ENCODE peak calls at places on chromosomes 4 and X, in seven cellular contexts. One of them, this sample, is unnamed.

GRCh38 chr4:47038263-47038662 is 6.9 kb downstream of the GABRB1 start:
- DNase-seq in activated T-cell treated with anti-CD3 and anti-CD28 coated beads for 1 hour: no peak
- DNase-seq in GM12891: no peak
- DNase-seq in HT1080: no peak
- DNase-seq in activated T-helper 1 cell treated with anti-CD3 and anti-CD28 coated beads, Interleukin-2, amount 50 U/mL, for 16 hours: no peak
- DNase-seq in stimulated activated naive CD4-positive, alpha-beta T cell treated with Interleukin-2 at 50 U/mL for 16 hours: no peak
- DNase-seq in fibroblast of lung: no peak
- DNase-seq in this sample: no peak

GRCh38 chr4:181258569-181258968 is 984.6 kb upstream of the TENM3 start:
- DNase-seq in activated T-cell treated with anti-CD3 and anti-CD28 coated beads for 1 hour: no peak
- DNase-seq in GM12891: no peak
- DNase-seq in HT1080: no peak
- DNase-seq in activated T-helper 1 cell treated with anti-CD3 and anti-CD28 coated beads, Interleukin-2, amount 50 U/mL, for 16 hours: no peak
- DNase-seq in stimulated activated naive CD4-positive, alpha-beta T cell treated with Interleukin-2 at 50 U/mL for 16 hours: no peak
- DNase-seq in fibroblast of lung: no peak
- DNase-seq in this sample: no peak

GRCh38 chr4:176259330-176260090 is 9.5 kb downstream of the ASB5 start:
- DNase-seq in activated T-cell treated with anti-CD3 and anti-CD28 coated beads for 1 hour: no peak
- DNase-seq in GM12891: no peak
- DNase-seq in HT1080: peak
- DNase-seq in activated T-helper 1 cell treated with anti-CD3 and anti-CD28 coated beads, Interleukin-2, amount 50 U/mL, for 16 hours: no peak
- DNase-seq in stimulated activated naive CD4-positive, alpha-beta T cell treated with Interleukin-2 at 50 U/mL for 16 hours: no peak
- DNase-seq in fibroblast of lung: peak
- DNase-seq in this sample: peak

GRCh38 chrX:72466493-72466892 is 106.2 kb downstream of the HDAC8 start:
- DNase-seq in activated T-cell treated with anti-CD3 and anti-CD28 coated beads for 1 hour: no peak
- DNase-seq in GM12891: no peak
- DNase-seq in HT1080: no peak
- DNase-seq in activated T-helper 1 cell treated with anti-CD3 and anti-CD28 coated beads, Interleukin-2, amount 50 U/mL, for 16 hours: no peak
- DNase-seq in stimulated activated naive CD4-positive, alpha-beta T cell treated with Interleukin-2 at 50 U/mL for 16 hours: no peak
- DNase-seq in fibroblast of lung: no peak
- DNase-seq in this sample: no peak

GRCh38 chrX:69085826-69086225 is 79.4 kb downstream of the PJA1 start:
- DNase-seq in activated T-cell treated with anti-CD3 and anti-CD28 coated beads for 1 hour: no peak
- DNase-seq in GM12891: no peak
- DNase-seq in HT1080: no peak
- DNase-seq in activated T-helper 1 cell treated with anti-CD3 and anti-CD28 coated beads, Interleukin-2, amount 50 U/mL, for 16 hours: no peak
- DNase-seq in stimulated activated naive CD4-positive, alpha-beta T cell treated with Interleukin-2 at 50 U/mL for 16 hours: no peak
- DNase-seq in fibroblast of lung: no peak
- DNase-seq in this sample: no peak

GRCh38 chr4:986428-986948 is 356 bp upstream of the IDUA start:
- DNase-seq in activated T-cell treated with anti-CD3 and anti-CD28 coated beads for 1 hour: no peak
- DNase-seq in GM12891: no peak
- DNase-seq in HT1080: no peak
- DNase-seq in activated T-helper 1 cell treated with anti-CD3 and anti-CD28 coated beads, Interleukin-2, amount 50 U/mL, for 16 hours: no peak
- DNase-seq in stimulated activated naive CD4-positive, alpha-beta T cell treated with Interleukin-2 at 50 U/mL for 16 hours: no peak
- DNase-seq in fibroblast of lung: no peak
- DNase-seq in this sample: no peak

GRCh38 chrX:83508526-83509245 is 596 bp downstream of the POU3F4 start:
- DNase-seq in activated T-cell treated with anti-CD3 and anti-CD28 coated beads for 1 hour: no peak
- DNase-seq in GM12891: no peak
- DNase-seq in HT1080: no peak
- DNase-seq in activated T-helper 1 cell treated with anti-CD3 and anti-CD28 coated beads, Interleukin-2, amount 50 U/mL, for 16 hours: no peak
- DNase-seq in stimulated activated naive CD4-positive, alpha-beta T cell treated with Interleukin-2 at 50 U/mL for 16 hours: no peak
- DNase-seq in fibroblast of lung: peak
- DNase-seq in this sample: no peak

GRCh38 chr4:7694256-7694775 is 245.3 kb downstream of the AFAP1 start:
- DNase-seq in activated T-cell treated with anti-CD3 and anti-CD28 coated beads for 1 hour: no peak
- DNase-seq in GM12891: no peak
- DNase-seq in HT1080: no peak
- DNase-seq in activated T-helper 1 cell treated with anti-CD3 and anti-CD28 coated beads, Interleukin-2, amount 50 U/mL, for 16 hours: no peak
- DNase-seq in stimulated activated naive CD4-positive, alpha-beta T cell treated with Interleukin-2 at 50 U/mL for 16 hours: no peak
- DNase-seq in fibroblast of lung: no peak
- DNase-seq in this sample: no peak

GRCh38 chr4:72326692-72327632 is 242.1 kb downstream of the ADAMTS3 start:
- DNase-seq in activated T-cell treated with anti-CD3 and anti-CD28 coated beads for 1 hour: no peak
- DNase-seq in GM12891: no peak
- DNase-seq in HT1080: peak
- DNase-seq in activated T-helper 1 cell treated with anti-CD3 and anti-CD28 coated beads, Interleukin-2, amount 50 U/mL, for 16 hours: no peak
- DNase-seq in stimulated activated naive CD4-positive, alpha-beta T cell treated with Interleukin-2 at 50 U/mL for 16 hours: no peak
- DNase-seq in fibroblast of lung: peak
- DNase-seq in this sample: peak

GRCh38 chr4:173919861-173920260 is 363.6 kb downstream of the FBXO8 start:
- DNase-seq in activated T-cell treated with anti-CD3 and anti-CD28 coated beads for 1 hour: no peak
- DNase-seq in GM12891: no peak
- DNase-seq in HT1080: no peak
- DNase-seq in activated T-helper 1 cell treated with anti-CD3 and anti-CD28 coated beads, Interleukin-2, amount 50 U/mL, for 16 hours: no peak
- DNase-seq in stimulated activated naive CD4-positive, alpha-beta T cell treated with Interleukin-2 at 50 U/mL for 16 hours: no peak
- DNase-seq in fibroblast of lung: no peak
- DNase-seq in this sample: no peak

GRCh38 chrX:48579259-48579658 is 5.0 kb downstream of the RBM3 start:
- DNase-seq in activated T-cell treated with anti-CD3 and anti-CD28 coated beads for 1 hour: no peak
- DNase-seq in GM12891: no peak
- DNase-seq in HT1080: no peak
- DNase-seq in activated T-helper 1 cell treated with anti-CD3 and anti-CD28 coated beads, Interleukin-2, amount 50 U/mL, for 16 hours: no peak
- DNase-seq in stimulated activated naive CD4-positive, alpha-beta T cell treated with Interleukin-2 at 50 U/mL for 16 hours: no peak
- DNase-seq in fibroblast of lung: no peak
- DNase-seq in this sample: no peak

GRCh38 chr4:150997141-150997540 is 17.9 kb downstream of the LRBA start:
- DNase-seq in activated T-cell treated with anti-CD3 and anti-CD28 coated beads for 1 hour: no peak
- DNase-seq in GM12891: no peak
- DNase-seq in HT1080: no peak
- DNase-seq in activated T-helper 1 cell treated with anti-CD3 and anti-CD28 coated beads, Interleukin-2, amount 50 U/mL, for 16 hours: no peak
- DNase-seq in stimulated activated naive CD4-positive, alpha-beta T cell treated with Interleukin-2 at 50 U/mL for 16 hours: no peak
- DNase-seq in fibroblast of lung: no peak
- DNase-seq in this sample: no peak

GRCh38 chrX:54182194-54182863 is 725 bp downstream of the FAM120C start:
- DNase-seq in activated T-cell treated with anti-CD3 and anti-CD28 coated beads for 1 hour: peak
- DNase-seq in GM12891: peak
- DNase-seq in HT1080: peak
- DNase-seq in activated T-helper 1 cell treated with anti-CD3 and anti-CD28 coated beads, Interleukin-2, amount 50 U/mL, for 16 hours: peak
- DNase-seq in stimulated activated naive CD4-positive, alpha-beta T cell treated with Interleukin-2 at 50 U/mL for 16 hours: peak
- DNase-seq in fibroblast of lung: peak
- DNase-seq in this sample: peak

GRCh38 chr4:121072836-121073362 is 564 bp upstream of the NDNF start:
- DNase-seq in activated T-cell treated with anti-CD3 and anti-CD28 coated beads for 1 hour: no peak
- DNase-seq in GM12891: no peak
- DNase-seq in HT1080: no peak
- DNase-seq in activated T-helper 1 cell treated with anti-CD3 and anti-CD28 coated beads, Interleukin-2, amount 50 U/mL, for 16 hours: no peak
- DNase-seq in stimulated activated naive CD4-positive, alpha-beta T cell treated with Interleukin-2 at 50 U/mL for 16 hours: no peak
- DNase-seq in fibroblast of lung: no peak
- DNase-seq in this sample: peak

GRCh38 chrX:31800219-31800618 is 728.4 kb upstream of the FTHL17 start:
- DNase-seq in activated T-cell treated with anti-CD3 and anti-CD28 coated beads for 1 hour: no peak
- DNase-seq in GM12891: no peak
- DNase-seq in HT1080: no peak
- DNase-seq in activated T-helper 1 cell treated with anti-CD3 and anti-CD28 coated beads, Interleukin-2, amount 50 U/mL, for 16 hours: no peak
- DNase-seq in stimulated activated naive CD4-positive, alpha-beta T cell treated with Interleukin-2 at 50 U/mL for 16 hours: no peak
- DNase-seq in fibroblast of lung: no peak
- DNase-seq in this sample: no peak

GRCh38 chr4:55906323-55906722 is 42.4 kb upstream of the CEP135 start:
- DNase-seq in activated T-cell treated with anti-CD3 and anti-CD28 coated beads for 1 hour: no peak
- DNase-seq in GM12891: no peak
- DNase-seq in HT1080: no peak
- DNase-seq in activated T-helper 1 cell treated with anti-CD3 and anti-CD28 coated beads, Interleukin-2, amount 50 U/mL, for 16 hours: no peak
- DNase-seq in stimulated activated naive CD4-positive, alpha-beta T cell treated with Interleukin-2 at 50 U/mL for 16 hours: no peak
- DNase-seq in fibroblast of lung: no peak
- DNase-seq in this sample: no peak

GRCh38 chr4:48858130-48858529 is 27.2 kb downstream of the OCIAD1 start:
- DNase-seq in activated T-cell treated with anti-CD3 and anti-CD28 coated beads for 1 hour: no peak
- DNase-seq in GM12891: no peak
- DNase-seq in HT1080: no peak
- DNase-seq in activated T-helper 1 cell treated with anti-CD3 and anti-CD28 coated beads, Interleukin-2, amount 50 U/mL, for 16 hours: no peak
- DNase-seq in stimulated activated naive CD4-positive, alpha-beta T cell treated with Interleukin-2 at 50 U/mL for 16 hours: no peak
- DNase-seq in fibroblast of lung: peak
- DNase-seq in this sample: no peak

GRCh38 chrX:80667967-80668366 is 141.7 kb downstream of the BRWD3 start:
- DNase-seq in activated T-cell treated with anti-CD3 and anti-CD28 coated beads for 1 hour: no peak
- DNase-seq in GM12891: no peak
- DNase-seq in HT1080: no peak
- DNase-seq in activated T-helper 1 cell treated with anti-CD3 and anti-CD28 coated beads, Interleukin-2, amount 50 U/mL, for 16 hours: no peak
- DNase-seq in stimulated activated naive CD4-positive, alpha-beta T cell treated with Interleukin-2 at 50 U/mL for 16 hours: peak
- DNase-seq in fibroblast of lung: no peak
- DNase-seq in this sample: no peak

GRCh38 chrX:112081781-112082482 is 644 bp downstream of the TRPC5 start:
- DNase-seq in activated T-cell treated with anti-CD3 and anti-CD28 coated beads for 1 hour: no peak
- DNase-seq in GM12891: no peak
- DNase-seq in HT1080: no peak
- DNase-seq in activated T-helper 1 cell treated with anti-CD3 and anti-CD28 coated beads, Interleukin-2, amount 50 U/mL, for 16 hours: no peak
- DNase-seq in stimulated activated naive CD4-positive, alpha-beta T cell treated with Interleukin-2 at 50 U/mL for 16 hours: no peak
- DNase-seq in fibroblast of lung: no peak
- DNase-seq in this sample: no peak

GRCh38 chrX:20218809-20219505 is 47.8 kb downstream of the RPS6KA3 start:
- DNase-seq in activated T-cell treated with anti-CD3 and anti-CD28 coated beads for 1 hour: no peak
- DNase-seq in GM12891: no peak
- DNase-seq in HT1080: no peak
- DNase-seq in activated T-helper 1 cell treated with anti-CD3 and anti-CD28 coated beads, Interleukin-2, amount 50 U/mL, for 16 hours: no peak
- DNase-seq in stimulated activated naive CD4-positive, alpha-beta T cell treated with Interleukin-2 at 50 U/mL for 16 hours: no peak
- DNase-seq in fibroblast of lung: no peak
- DNase-seq in this sample: no peak

GRCh38 chr4:81607947-81608346 is 136.2 kb upstream of the RASGEF1B start:
- DNase-seq in activated T-cell treated with anti-CD3 and anti-CD28 coated beads for 1 hour: no peak
- DNase-seq in GM12891: no peak
- DNase-seq in HT1080: peak
- DNase-seq in activated T-helper 1 cell treated with anti-CD3 and anti-CD28 coated beads, Interleukin-2, amount 50 U/mL, for 16 hours: no peak
- DNase-seq in stimulated activated naive CD4-positive, alpha-beta T cell treated with Interleukin-2 at 50 U/mL for 16 hours: no peak
- DNase-seq in fibroblast of lung: no peak
- DNase-seq in this sample: no peak

GRCh38 chr4:141307241-141307689 is 86.6 kb downstream of the ZNF330 start:
- DNase-seq in activated T-cell treated with anti-CD3 and anti-CD28 coated beads for 1 hour: peak
- DNase-seq in GM12891: peak
- DNase-seq in HT1080: peak
- DNase-seq in activated T-helper 1 cell treated with anti-CD3 and anti-CD28 coated beads, Interleukin-2, amount 50 U/mL, for 16 hours: peak
- DNase-seq in stimulated activated naive CD4-positive, alpha-beta T cell treated with Interleukin-2 at 50 U/mL for 16 hours: peak
- DNase-seq in fibroblast of lung: peak
- DNase-seq in this sample: peak

GRCh38 chr4:86092684-86093083 is 267.2 kb downstream of the MAPK10 start:
- DNase-seq in activated T-cell treated with anti-CD3 and anti-CD28 coated beads for 1 hour: no peak
- DNase-seq in GM12891: no peak
- DNase-seq in HT1080: peak
- DNase-seq in activated T-helper 1 cell treated with anti-CD3 and anti-CD28 coated beads, Interleukin-2, amount 50 U/mL, for 16 hours: no peak
- DNase-seq in stimulated activated naive CD4-positive, alpha-beta T cell treated with Interleukin-2 at 50 U/mL for 16 hours: no peak
- DNase-seq in fibroblast of lung: peak
- DNase-seq in this sample: peak

GRCh38 chrX:10612215-10612614 is 8.2 kb downstream of the MID1 start:
- DNase-seq in activated T-cell treated with anti-CD3 and anti-CD28 coated beads for 1 hour: no peak
- DNase-seq in GM12891: no peak
- DNase-seq in HT1080: peak
- DNase-seq in activated T-helper 1 cell treated with anti-CD3 and anti-CD28 coated beads, Interleukin-2, amount 50 U/mL, for 16 hours: no peak
- DNase-seq in stimulated activated naive CD4-positive, alpha-beta T cell treated with Interleukin-2 at 50 U/mL for 16 hours: no peak
- DNase-seq in fibroblast of lung: peak
- DNase-seq in this sample: peak

GRCh38 chr4:24683116-24683515 is 98.8 kb upstream of the DHX15 start:
- DNase-seq in activated T-cell treated with anti-CD3 and anti-CD28 coated beads for 1 hour: no peak
- DNase-seq in GM12891: no peak
- DNase-seq in HT1080: no peak
- DNase-seq in activated T-helper 1 cell treated with anti-CD3 and anti-CD28 coated beads, Interleukin-2, amount 50 U/mL, for 16 hours: no peak
- DNase-seq in stimulated activated naive CD4-positive, alpha-beta T cell treated with Interleukin-2 at 50 U/mL for 16 hours: no peak
- DNase-seq in fibroblast of lung: peak
- DNase-seq in this sample: no peak

GRCh38 chr4:98430708-98431403 is 169.7 kb downstream of the RAP1GDS1 start:
- DNase-seq in activated T-cell treated with anti-CD3 and anti-CD28 coated beads for 1 hour: no peak
- DNase-seq in GM12891: no peak
- DNase-seq in HT1080: peak
- DNase-seq in activated T-helper 1 cell treated with anti-CD3 and anti-CD28 coated beads, Interleukin-2, amount 50 U/mL, for 16 hours: no peak
- DNase-seq in stimulated activated naive CD4-positive, alpha-beta T cell treated with Interleukin-2 at 50 U/mL for 16 hours: no peak
- DNase-seq in fibroblast of lung: peak
- DNase-seq in this sample: peak

GRCh38 chr4:166045457-166045856 is 172.4 kb downstream of the TLL1 start:
- DNase-seq in activated T-cell treated with anti-CD3 and anti-CD28 coated beads for 1 hour: no peak
- DNase-seq in GM12891: no peak
- DNase-seq in HT1080: no peak
- DNase-seq in activated T-helper 1 cell treated with anti-CD3 and anti-CD28 coated beads, Interleukin-2, amount 50 U/mL, for 16 hours: no peak
- DNase-seq in stimulated activated naive CD4-positive, alpha-beta T cell treated with Interleukin-2 at 50 U/mL for 16 hours: peak
- DNase-seq in fibroblast of lung: no peak
- DNase-seq in this sample: no peak

GRCh38 chr4:32133141-32133540 is 1413.0 kb downstream of the PCDH7 start:
- DNase-seq in activated T-cell treated with anti-CD3 and anti-CD28 coated beads for 1 hour: no peak
- DNase-seq in GM12891: no peak
- DNase-seq in HT1080: no peak
- DNase-seq in activated T-helper 1 cell treated with anti-CD3 and anti-CD28 coated beads, Interleukin-2, amount 50 U/mL, for 16 hours: no peak
- DNase-seq in stimulated activated naive CD4-positive, alpha-beta T cell treated with Interleukin-2 at 50 U/mL for 16 hours: no peak
- DNase-seq in fibroblast of lung: no peak
- DNase-seq in this sample: peak

GRCh38 chr4:71630783-71631182 is 153.1 kb downstream of the GC start:
- DNase-seq in activated T-cell treated with anti-CD3 and anti-CD28 coated beads for 1 hour: no peak
- DNase-seq in GM12891: no peak
- DNase-seq in HT1080: no peak
- DNase-seq in activated T-helper 1 cell treated with anti-CD3 and anti-CD28 coated beads, Interleukin-2, amount 50 U/mL, for 16 hours: no peak
- DNase-seq in stimulated activated naive CD4-positive, alpha-beta T cell treated with Interleukin-2 at 50 U/mL for 16 hours: no peak
- DNase-seq in fibroblast of lung: no peak
- DNase-seq in this sample: no peak

GRCh38 chr4:16227462-16227868 is 1.2 kb upstream of the TAPT1 start:
- DNase-seq in activated T-cell treated with anti-CD3 and anti-CD28 coated beads for 1 hour: no peak
- DNase-seq in GM12891: no peak
- DNase-seq in HT1080: peak
- DNase-seq in activated T-helper 1 cell treated with anti-CD3 and anti-CD28 coated beads, Interleukin-2, amount 50 U/mL, for 16 hours: no peak
- DNase-seq in stimulated activated naive CD4-positive, alpha-beta T cell treated with Interleukin-2 at 50 U/mL for 16 hours: no peak
- DNase-seq in fibroblast of lung: peak
- DNase-seq in this sample: peak

GRCh38 chr4:158006973-158007372 is 165.9 kb downstream of the GASK1B start:
- DNase-seq in activated T-cell treated with anti-CD3 and anti-CD28 coated beads for 1 hour: no peak
- DNase-seq in GM12891: no peak
- DNase-seq in HT1080: no peak
- DNase-seq in activated T-helper 1 cell treated with anti-CD3 and anti-CD28 coated beads, Interleukin-2, amount 50 U/mL, for 16 hours: no peak
- DNase-seq in stimulated activated naive CD4-positive, alpha-beta T cell treated with Interleukin-2 at 50 U/mL for 16 hours: no peak
- DNase-seq in fibroblast of lung: no peak
- DNase-seq in this sample: peak

GRCh38 chrX:136627381-136627780 is 20.6 kb upstream of the CD40LG start:
- DNase-seq in activated T-cell treated with anti-CD3 and anti-CD28 coated beads for 1 hour: no peak
- DNase-seq in GM12891: no peak
- DNase-seq in HT1080: no peak
- DNase-seq in activated T-helper 1 cell treated with anti-CD3 and anti-CD28 coated beads, Interleukin-2, amount 50 U/mL, for 16 hours: no peak
- DNase-seq in stimulated activated naive CD4-positive, alpha-beta T cell treated with Interleukin-2 at 50 U/mL for 16 hours: peak
- DNase-seq in fibroblast of lung: no peak
- DNase-seq in this sample: no peak

GRCh38 chr4:60450054-60450453 is 750.1 kb upstream of the ADGRL3 start:
- DNase-seq in activated T-cell treated with anti-CD3 and anti-CD28 coated beads for 1 hour: no peak
- DNase-seq in GM12891: no peak
- DNase-seq in HT1080: no peak
- DNase-seq in activated T-helper 1 cell treated with anti-CD3 and anti-CD28 coated beads, Interleukin-2, amount 50 U/mL, for 16 hours: no peak
- DNase-seq in stimulated activated naive CD4-positive, alpha-beta T cell treated with Interleukin-2 at 50 U/mL for 16 hours: no peak
- DNase-seq in fibroblast of lung: no peak
- DNase-seq in this sample: no peak

GRCh38 chr4:71026086-71026485 is 32.6 kb downstream of the DCK start:
- DNase-seq in activated T-cell treated with anti-CD3 and anti-CD28 coated beads for 1 hour: no peak
- DNase-seq in GM12891: no peak
- DNase-seq in HT1080: peak
- DNase-seq in activated T-helper 1 cell treated with anti-CD3 and anti-CD28 coated beads, Interleukin-2, amount 50 U/mL, for 16 hours: no peak
- DNase-seq in stimulated activated naive CD4-positive, alpha-beta T cell treated with Interleukin-2 at 50 U/mL for 16 hours: no peak
- DNase-seq in fibroblast of lung: peak
- DNase-seq in this sample: peak

GRCh38 chrX:39859991-39860861 is 237.5 kb downstream of the BCOR start:
- DNase-seq in activated T-cell treated with anti-CD3 and anti-CD28 coated beads for 1 hour: peak
- DNase-seq in GM12891: no peak
- DNase-seq in HT1080: peak
- DNase-seq in activated T-helper 1 cell treated with anti-CD3 and anti-CD28 coated beads, Interleukin-2, amount 50 U/mL, for 16 hours: peak
- DNase-seq in stimulated activated naive CD4-positive, alpha-beta T cell treated with Interleukin-2 at 50 U/mL for 16 hours: peak
- DNase-seq in fibroblast of lung: peak
- DNase-seq in this sample: peak

GRCh38 chr4:134777626-134778025 is 576.0 kb upstream of the PABPC4L start:
- DNase-seq in activated T-cell treated with anti-CD3 and anti-CD28 coated beads for 1 hour: no peak
- DNase-seq in GM12891: no peak
- DNase-seq in HT1080: no peak
- DNase-seq in activated T-helper 1 cell treated with anti-CD3 and anti-CD28 coated beads, Interleukin-2, amount 50 U/mL, for 16 hours: no peak
- DNase-seq in stimulated activated naive CD4-positive, alpha-beta T cell treated with Interleukin-2 at 50 U/mL for 16 hours: no peak
- DNase-seq in fibroblast of lung: peak
- DNase-seq in this sample: peak

GRCh38 chr4:151407466-151408379 is 1.3 kb upstream of the FHIP1A start:
- DNase-seq in activated T-cell treated with anti-CD3 and anti-CD28 coated beads for 1 hour: no peak
- DNase-seq in GM12891: peak
- DNase-seq in HT1080: no peak
- DNase-seq in activated T-helper 1 cell treated with anti-CD3 and anti-CD28 coated beads, Interleukin-2, amount 50 U/mL, for 16 hours: no peak
- DNase-seq in stimulated activated naive CD4-positive, alpha-beta T cell treated with Interleukin-2 at 50 U/mL for 16 hours: no peak
- DNase-seq in fibroblast of lung: peak
- DNase-seq in this sample: no peak

GRCh38 chrX:47643926-47644325 is 6.4 kb downstream of the ELK1 start:
- DNase-seq in activated T-cell treated with anti-CD3 and anti-CD28 coated beads for 1 hour: no peak
- DNase-seq in GM12891: no peak
- DNase-seq in HT1080: no peak
- DNase-seq in activated T-helper 1 cell treated with anti-CD3 and anti-CD28 coated beads, Interleukin-2, amount 50 U/mL, for 16 hours: no peak
- DNase-seq in stimulated activated naive CD4-positive, alpha-beta T cell treated with Interleukin-2 at 50 U/mL for 16 hours: no peak
- DNase-seq in fibroblast of lung: peak
- DNase-seq in this sample: peak

This sample was measured in adipocyte.